ENCODE peak calls at places on chromosomes 7 and 10, in five cellular contexts. J is left ventricle myocardium inferior, S is H9, O is GM23338, T is GM20000. F is an unnamed sample.

GRCh38 chr10:22710139-22710745 is 4.1 kb downstream of the PIP4K2A start:
- DNase-seq in J (no peak), S (no peak), O (no peak), T (no peak), F (no peak)

GRCh38 chr7:44935583-44935982 is 43.2 kb downstream of the MYO1G start:
- DNase-seq in J (no peak), S (no peak), O (no peak), T (no peak), F (no peak)

GRCh38 chr10:120997313-120998102 is 146.3 kb downstream of the WDR11 start:
- DNase-seq in J (no peak), S (no peak), O (no peak), T (no peak), F (no peak)

GRCh38 chr7:34687529-34687928 is 29.5 kb downstream of the NPSR1 start:
- DNase-seq in J (no peak), S (no peak), O (no peak), T (no peak), F (no peak)

GRCh38 chr10:104057717-104058116 is 28.0 kb downstream of the COL17A1 start:
- DNase-seq in J (no peak), S (no peak), O (no peak), T (no peak), F (no peak)

GRCh38 chr10:94194256-94194655 is 168.5 kb downstream of the NOC3L start:
- DNase-seq in J (no peak), S (no peak), O (no peak), T (no peak), F (no peak)

GRCh38 chr10:98430427-98430826 is 15.4 kb upstream of the PYROXD2 start:
- DNase-seq in J (no peak), S (no peak), O (no peak), T (no peak), F (peak)

GRCh38 chr10:69215405-69216176 is 4.5 kb upstream of the HKDC1 start:
- DNase-seq in J (no peak), S (no peak), O (no peak), T (no peak), F (no peak)

GRCh38 chr7:20350518-20350951 is 19.8 kb downstream of the ITGB8 start:
- DNase-seq in J (no peak), S (no peak), O (peak), T (no peak), F (no peak)

GRCh38 chr7:2521952-2522591 is 2.5 kb downstream of the LFNG start:
- DNase-seq in J (peak), S (no peak), O (no peak), T (no peak), F (peak)

F was measured in heart left ventricle.